ENCODE peak calls at places on chromosome 6, in four cellular contexts. D, C, O and S are unnamed samples.

GRCh38 chr6:111484655-111484974 is 1.6 kb upstream of the REV3L start:
- DNase-seq in C (no peak), D (peak; percentile 44), O (no peak), S (no peak)

GRCh38 chr6:21053612-21054011 is 519.4 kb downstream of the CDKAL1 start:
- DNase-seq in D (peak; percentile 51), O (no peak), C (peak; percentile 21), S (no peak)

GRCh38 chr6:39251406-39251805 is 22.1 kb upstream of the KCNK5 start:
- DNase-seq in O (no peak), D (no peak), C (no peak), S (no peak)

GRCh38 chr6:17349437-17349836 is 44.0 kb upstream of the CAP2 start:
- DNase-seq in O (no peak), D (no peak), C (no peak), S (no peak)

GRCh38 chr6:28643017-28643740 is 117.5 kb downstream of the GPX5 start:
- DNase-seq in O (no peak), D (peak; percentile 93), C (peak; percentile 90), S (no peak)

GRCh38 chr6:1286972-1287600 is 24.8 kb upstream of the FOXQ1 start:
- DNase-seq in D (peak; percentile 65), C (peak; percentile 98), O (no peak), S (no peak)

GRCh38 chr6:40336296-40336695 is 250.9 kb downstream of the LRFN2 start:
- DNase-seq in D (no peak), C (no peak), O (no peak), S (no peak)

GRCh38 chr6:80489911-80490635 is 383.6 kb downstream of the BCKDHB start:
- DNase-seq in D (no peak), C (no peak), O (no peak), S (no peak)

GRCh38 chr6:168041928-168042327 is 37.1 kb downstream of the FRMD1 start:
- DNase-seq in C (no peak), D (no peak), O (no peak), S (no peak)

GRCh38 chr6:65280060-65280459 is 427.0 kb downstream of the EYS start:
- DNase-seq in O (no peak), D (no peak), C (no peak), S (no peak)

GRCh38 chr6:87932361-87932760 is 115.3 kb upstream of the SPACA1 start:
- DNase-seq in O (no peak), C (no peak), D (no peak), S (no peak)

GRCh38 chr6:27668442-27669275 is 195.8 kb upstream of the ZNF184 start:
- DNase-seq in D (peak; percentile 87), O (no peak), C (peak; percentile 87), S (no peak)

GRCh38 chr6:145015739-145016558 is 719.4 kb downstream of the EPM2A start:
- DNase-seq in D (peak; percentile 95), O (no peak), C (peak; percentile 86), S (no peak)

GRCh38 chr6:167130008-167130677 is 7.2 kb downstream of the CCR6 start:
- DNase-seq in C (no peak), O (no peak), D (no peak), S (no peak)

GRCh38 chr6:44301782-44302564 is 11.2 kb downstream of the AARS2 start:
- DNase-seq in O (no peak), D (no peak), C (no peak), S (no peak)

GRCh38 chr6:54473328-54473727 is 165.1 kb downstream of the TINAG start:
- DNase-seq in O (no peak), D (no peak), C (no peak), S (no peak)

GRCh38 chr6:1200706-1201105 is 111.2 kb upstream of the FOXQ1 start:
- DNase-seq in O (no peak), C (no peak), D (no peak), S (no peak)

GRCh38 chr6:138264372-138264880 is 46.1 kb upstream of the PBOV1 start:
- DNase-seq in C (no peak), D (no peak), O (no peak), S (no peak)

GRCh38 chr6:125810435-125810834 is 19.7 kb downstream of the NCOA7 start:
- DNase-seq in D (no peak), C (no peak), O (no peak), S (no peak)

GRCh38 chr6:133286765-133287164 is 45.6 kb downstream of the EYA4 start:
- DNase-seq in D (peak; percentile 58), O (no peak), C (peak; percentile 38), S (no peak)

GRCh38 chr6:26195376-26195923 is 108.2 kb downstream of the HFE start:
- DNase-seq in D (peak; percentile 97), O (peak; percentile 95), C (peak; percentile 94), S (no peak)

GRCh38 chr6:16081337-16081736 is 47.5 kb upstream of the MYLIP start:
- DNase-seq in O (no peak), D (no peak), C (no peak), S (no peak)

GRCh38 chr6:6725120-6725833 is 136.8 kb downstream of the LY86 start:
- DNase-seq in C (peak; percentile 95), D (no peak), O (no peak), S (no peak)

GRCh38 chr6:162964703-162965140 is 236.9 kb downstream of the PACRG start:
- DNase-seq in C (no peak), D (peak; percentile 99), O (no peak), S (no peak)